ENCODE peak calls at places on chromosomes 4 and X, in eight cellular contexts. Y, T, I, F, P, C, E and M are unnamed samples.

GRCh38 chrX:152915541-152916241 is 17.8 kb downstream of the ZNF185 start:
- DNase-seq in Y (no peak), T (peak), I (no peak), F (no peak), P (no peak), C (peak), E (no peak), M (no peak)

GRCh38 chr4:147088141-147088540 is 142.5 kb upstream of the TTC29 start:
- DNase-seq in Y (no peak), T (no peak), I (no peak), F (no peak), P (no peak), C (no peak), E (no peak), M (no peak)

GRCh38 chrX:39283239-39283638 is 482.0 kb downstream of the MID1IP1 start:
- DNase-seq in Y (no peak), T (no peak), I (no peak), F (no peak), P (no peak), C (no peak), E (no peak), M (no peak)

GRCh38 chr4:111798840-111799239 is 346.4 kb upstream of the FAM241A start:
- DNase-seq in Y (no peak), T (no peak), I (no peak), F (no peak), P (no peak), C (no peak), E (no peak), M (no peak)

GRCh38 chr4:95627004-95627403 is 78.2 kb upstream of the UNC5C start:
- DNase-seq in Y (no peak), T (no peak), I (no peak), F (no peak), P (no peak), C (no peak), E (no peak), M (no peak)

GRCh38 chr4:6689506-6689960 is 4.1 kb upstream of the S100P start:
- DNase-seq in Y (no peak), T (no peak), I (no peak), F (peak), P (no peak), C (peak), E (peak), M (no peak)

GRCh38 chr4:93654276-93654675 is 174.3 kb upstream of the ATOH1 start:
- DNase-seq in Y (no peak), T (no peak), I (no peak), F (no peak), P (no peak), C (no peak), E (no peak), M (no peak)

GRCh38 chrX:22534643-22535042 is 261.9 kb downstream of the CBLL2 start:
- DNase-seq in Y (peak), T (no peak), I (no peak), F (no peak), P (peak), C (no peak), E (no peak), M (peak)

GRCh38 chr4:154328030-154328429 is 163.6 kb downstream of the DCHS2 start:
- DNase-seq in Y (no peak), T (no peak), I (no peak), F (no peak), P (no peak), C (no peak), E (no peak), M (no peak)

GRCh38 chr4:161183729-161184128 is 980.1 kb downstream of the FSTL5 start:
- DNase-seq in Y (no peak), T (no peak), I (no peak), F (no peak), P (no peak), C (no peak), E (no peak), M (no peak)

GRCh38 chrX:68698955-68699354 is 51.5 kb downstream of the STARD8 start:
- DNase-seq in Y (no peak), T (no peak), I (peak), F (no peak), P (no peak), C (peak), E (no peak), M (no peak)

GRCh38 chr4:139857021-139857420 is 191.4 kb downstream of the MGST2 start:
- DNase-seq in Y (no peak), T (no peak), I (no peak), F (no peak), P (no peak), C (no peak), E (no peak), M (no peak)

GRCh38 chr4:113708250-113708649 is 53.3 kb downstream of the CAMK2D start:
- DNase-seq in Y (no peak), T (no peak), I (no peak), F (no peak), P (no peak), C (no peak), E (no peak), M (no peak)

GRCh38 chr4:41146716-41147506 is 67.4 kb downstream of the APBB2 start:
- DNase-seq in Y (peak), T (no peak), I (no peak), F (no peak), P (no peak), C (peak), E (no peak), M (peak)

GRCh38 chrX:148535639-148536038 is 35.2 kb downstream of the AFF2 start:
- DNase-seq in Y (no peak), T (no peak), I (no peak), F (no peak), P (no peak), C (no peak), E (no peak), M (no peak)

GRCh38 chr4:158302076-158302866 is 92.0 kb downstream of the TMEM144 start:
- DNase-seq in Y (no peak), T (no peak), I (no peak), F (no peak), P (no peak), C (no peak), E (no peak), M (no peak)

GRCh38 chr4:67861513-67861912 is 22.3 kb downstream of the TMPRSS11D start:
- DNase-seq in Y (no peak), T (no peak), I (no peak), F (no peak), P (no peak), C (no peak), E (no peak), M (no peak)

GRCh38 chrX:124501566-124501965 is 155.2 kb downstream of the SH2D1A start:
- DNase-seq in Y (no peak), T (no peak), I (no peak), F (no peak), P (no peak), C (no peak), E (no peak), M (no peak)

GRCh38 chr4:119011607-119011988 is 122.9 kb downstream of the SYNPO2 start:
- DNase-seq in Y (no peak), T (no peak), I (no peak), F (no peak), P (no peak), C (no peak), E (no peak), M (no peak)

GRCh38 chr4:56215901-56216300 is 171.4 kb downstream of the AASDH start:
- DNase-seq in Y (no peak), T (no peak), I (no peak), F (no peak), P (no peak), C (no peak), E (peak), M (no peak)

GRCh38 chr4:22653752-22654151 is 39.0 kb upstream of the GBA3 start:
- DNase-seq in Y (no peak), T (no peak), I (no peak), F (no peak), P (no peak), C (no peak), E (no peak), M (no peak)

GRCh38 chr4:7812191-7812860 is 127.3 kb downstream of the AFAP1 start:
- DNase-seq in Y (no peak), T (no peak), I (no peak), F (no peak), P (no peak), C (no peak), E (no peak), M (no peak)
- H3K4me3 ChIP-seq in Y (no peak), T (no peak), I (no peak), F (no peak), P (no peak), C (no peak), E (no peak), M (no peak)

GRCh38 chr4:128068927-128069326 is 7.8 kb downstream of the LARP1B start:
- DNase-seq in Y (no peak), T (peak), I (no peak), F (no peak), P (no peak), C (peak), E (no peak), M (no peak)
- TF ChIP-seq CTCF in Y (no peak), T (peak), I (no peak), F (no peak), P (peak), C (peak), E (no peak), M (no peak)

DNA sequence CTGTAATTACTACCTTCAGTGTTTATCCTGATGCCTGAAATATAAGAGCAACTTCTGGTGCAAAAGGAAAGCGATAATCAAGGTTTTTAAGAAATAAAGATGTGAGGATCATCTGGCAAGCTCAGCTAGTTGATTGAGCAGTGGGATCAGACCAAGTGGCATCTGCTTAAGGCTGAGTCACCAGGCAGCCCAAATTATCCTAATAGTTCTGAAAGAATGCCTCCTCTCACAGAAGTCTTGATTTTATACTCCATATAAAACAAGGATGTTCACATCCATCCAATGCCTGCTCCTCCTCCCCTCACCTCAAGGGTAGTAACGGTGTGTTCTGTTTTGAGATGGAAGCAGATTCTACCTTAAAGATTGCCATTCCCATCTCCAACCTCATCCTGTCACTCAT is 134.5 kb upstream of the RASGEF1B start:
- DNase-seq in Y (no peak), T (no peak), I (no peak), F (no peak), P (no peak), C (no peak), E (no peak), M (no peak)
- H3K27ac ChIP-seq in Y (no peak), T (no peak), I (no peak), F (no peak), P (no peak), C (no peak), E (no peak), M (no peak)

GRCh38 chr4:123535037-123535748 is 138.6 kb downstream of the SPRY1 start:
- DNase-seq in Y (no peak), T (no peak), I (no peak), F (no peak), P (no peak), C (no peak), E (no peak), M (no peak)

GRCh38 chr4:123526511-123526910 is 129.9 kb downstream of the SPRY1 start:
- DNase-seq in Y (no peak), T (no peak), I (no peak), F (no peak), P (no peak), C (no peak), E (no peak), M (no peak)

GRCh38 chr4:123528501-123529277 is 132.1 kb downstream of the SPRY1 start:
- DNase-seq in Y (no peak), T (no peak), I (no peak), F (no peak), P (no peak), C (no peak), E (no peak), M (no peak)

GRCh38 chr4:123529278-123529568 is 132.6 kb downstream of the SPRY1 start:
- DNase-seq in Y (no peak), T (no peak), I (no peak), F (no peak), P (no peak), C (no peak), E (no peak), M (no peak)

GRCh38 chr4:123530357-123530756 is 133.8 kb downstream of the SPRY1 start:
- DNase-seq in Y (no peak), T (no peak), I (no peak), F (no peak), P (no peak), C (no peak), E (no peak), M (no peak)
- H3K4me3 ChIP-seq in Y (no peak), T (no peak), I (no peak), F (no peak), P (no peak), C (no peak), E (no peak), M (no peak)

GRCh38 chr4:84481077-84481878 is 17.8 kb downstream of the NKX6-1 start:
- DNase-seq in Y (no peak), T (no peak), I (no peak), F (no peak), P (no peak), C (peak), E (no peak), M (no peak)

GRCh38 chr4:84477738-84478137 is 21.4 kb downstream of the NKX6-1 start:
- DNase-seq in Y (no peak), T (no peak), I (no peak), F (no peak), P (no peak), C (no peak), E (no peak), M (no peak)

GRCh38 chr4:84480082-84480481 is 19.0 kb downstream of the NKX6-1 start:
- DNase-seq in Y (no peak), T (no peak), I (no peak), F (no peak), P (no peak), C (peak), E (no peak), M (no peak)

GRCh38 chr4:84481879-84482245 is 17.2 kb downstream of the NKX6-1 start:
- DNase-seq in Y (no peak), T (no peak), I (no peak), F (no peak), P (no peak), C (peak), E (no peak), M (no peak)

DNA sequence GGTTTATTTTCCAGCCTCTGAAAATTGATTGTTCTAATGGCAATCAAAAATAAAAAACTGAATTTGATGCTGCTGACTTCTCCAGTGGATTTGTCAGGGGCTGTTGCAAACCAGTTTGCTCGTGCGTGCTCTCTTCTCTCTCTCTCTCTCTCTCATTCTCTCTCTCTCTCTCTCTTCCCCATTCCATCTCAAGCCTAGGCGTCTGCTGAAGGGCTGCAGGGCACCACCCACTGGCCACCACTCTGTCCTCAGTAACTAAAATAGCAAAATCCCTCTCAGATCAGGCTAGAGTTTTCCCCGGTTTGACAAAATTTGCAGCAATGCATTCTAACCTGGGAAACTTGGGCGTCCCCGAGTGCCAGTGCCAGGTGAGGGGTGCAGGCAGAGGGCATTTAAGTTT is 19.4 kb downstream of the NKX6-1 start:
- DNase-seq in Y (no peak), T (no peak), I (no peak), F (no peak), P (no peak), C (no peak), E (no peak), M (no peak)
- TF ChIP-seq CTCF in Y (no peak), T (no peak), I (no peak), F (no peak), P (no peak), C (peak), E (no peak), M (no peak)

GRCh38 chr4:120812216-120812615 is 110.3 kb downstream of the PRDM5 start:
- DNase-seq in Y (no peak), T (no peak), I (no peak), F (no peak), P (no peak), C (no peak), E (no peak), M (no peak)

GRCh38 chr4:120821986-120822385 is 100.5 kb downstream of the PRDM5 start:
- DNase-seq in Y (no peak), T (no peak), I (no peak), F (no peak), P (no peak), C (no peak), E (no peak), M (no peak)

GRCh38 chr4:120819816-120820437 is 102.6 kb downstream of the PRDM5 start:
- DNase-seq in Y (no peak), T (no peak), I (no peak), F (no peak), P (no peak), C (no peak), E (no peak), M (no peak)

GRCh38 chr4:120815361-120815760 is 107.2 kb downstream of the PRDM5 start:
- DNase-seq in Y (no peak), T (no peak), I (no peak), F (no peak), P (no peak), C (no peak), E (no peak), M (no peak)

GRCh38 chr4:120816385-120816784 is 106.1 kb downstream of the PRDM5 start:
- DNase-seq in Y (no peak), T (no peak), I (no peak), F (no peak), P (no peak), C (no peak), E (no peak), M (no peak)
- H3K27ac ChIP-seq in Y (no peak), T (no peak), I (no peak), F (peak), P (no peak), C (no peak), E (no peak), M (no peak)

DNA sequence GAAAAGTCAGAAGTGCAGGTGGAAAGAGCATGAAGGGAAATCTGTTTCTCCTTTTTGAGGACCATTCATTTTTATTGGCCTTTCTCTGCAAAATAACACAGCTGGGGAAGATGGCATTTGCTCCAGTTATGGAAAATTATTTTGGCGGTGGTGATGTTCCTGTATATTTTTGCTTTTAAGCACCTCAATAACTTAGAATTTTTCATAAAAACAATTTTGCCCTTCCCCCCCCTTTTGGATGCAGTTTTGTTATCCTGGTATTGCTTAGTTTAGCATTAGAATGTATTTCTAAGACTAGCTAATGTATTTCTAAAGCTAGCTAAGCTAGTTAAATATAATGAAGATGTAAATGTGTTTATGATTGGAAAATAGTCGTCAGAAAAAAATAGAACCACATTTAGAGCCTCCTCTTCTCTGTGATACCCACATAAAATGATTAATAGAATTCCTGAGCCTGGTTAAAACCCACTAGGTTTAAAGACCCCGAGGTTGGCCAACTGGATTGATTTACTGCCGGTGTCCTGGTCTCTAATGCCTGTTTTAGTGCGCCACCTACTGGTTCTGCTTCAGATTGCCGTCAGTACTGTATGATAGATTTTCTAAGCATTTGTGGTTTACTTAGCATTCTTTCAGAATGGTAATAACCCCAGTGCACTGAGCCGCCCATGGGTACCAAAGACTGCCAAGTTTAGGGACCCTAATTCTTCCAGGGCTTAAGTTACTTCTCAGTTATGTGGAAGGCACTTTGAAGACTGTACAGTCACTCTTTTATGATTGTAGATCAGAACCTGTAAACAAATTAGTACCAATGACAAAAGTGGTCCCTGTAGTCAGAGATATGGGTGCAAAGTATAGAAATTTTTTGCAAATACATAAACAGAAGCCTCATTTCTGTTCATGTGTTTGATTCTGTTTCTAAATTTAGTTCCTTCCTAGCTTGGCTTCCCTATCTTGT is 11.4 kb downstream of the KLF3 start:
- DNase-seq in Y (peak), T (peak), I (no peak), F (peak), P (peak), C (peak), E (no peak), M (peak)
- H3K4me3 ChIP-seq in Y (no peak), T (no peak), I (peak), F (no peak), P (peak), C (no peak), E (peak), M (peak)

GRCh38 chr4:53656421-53656981 is 65.2 kb upstream of the LNX1 start:
- DNase-seq in Y (peak), T (no peak), I (no peak), F (no peak), P (no peak), C (no peak), E (no peak), M (no peak)
- TF ChIP-seq CTCF in Y (peak), T (peak), I (no peak), F (peak), P (peak), C (peak), E (no peak), M (peak)

DNA sequence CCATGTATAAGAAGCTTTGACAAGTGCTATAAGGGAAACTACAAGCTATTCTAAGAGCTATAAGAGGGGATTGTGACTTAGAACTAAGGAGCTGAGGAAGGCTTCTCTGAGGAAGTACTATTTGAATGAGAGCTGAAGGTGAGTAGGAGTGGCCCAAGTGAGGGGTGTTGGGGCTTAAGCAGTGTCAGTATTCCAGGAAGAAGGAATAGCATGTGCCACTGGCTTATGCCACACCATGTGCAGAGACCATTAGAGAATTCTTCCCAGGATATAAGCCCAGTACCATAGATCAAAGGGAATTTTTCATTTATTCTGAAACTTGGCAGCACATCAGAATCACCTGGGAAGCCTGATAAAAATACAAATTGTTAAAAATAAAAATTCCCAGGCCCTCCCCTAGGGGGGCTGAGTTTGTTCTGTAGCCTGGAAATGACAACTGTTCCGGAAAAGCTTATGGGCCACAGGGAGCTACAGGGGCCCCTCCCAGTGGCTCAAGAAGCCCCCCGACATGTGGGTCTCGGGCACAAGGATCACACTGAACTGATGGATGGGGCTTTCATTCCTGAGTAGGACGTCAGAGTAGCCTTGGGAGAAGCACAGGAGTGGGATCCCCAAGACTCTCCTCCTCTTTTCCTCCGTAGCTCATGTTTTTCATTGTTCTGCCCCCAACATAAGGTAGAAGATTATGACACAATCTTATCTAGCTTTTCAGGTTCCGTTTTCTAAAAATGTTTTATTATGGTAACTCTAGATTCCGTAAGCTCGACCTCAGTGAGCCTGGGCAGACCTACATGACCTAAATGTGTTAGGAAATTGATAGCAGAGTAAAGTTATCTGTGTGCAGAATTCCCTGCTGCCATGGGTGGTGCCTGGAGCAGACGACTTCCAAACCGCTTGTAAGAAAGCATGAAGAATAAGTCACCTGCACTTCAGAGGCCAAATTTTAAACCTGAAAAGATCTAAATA is 119.3 kb downstream of the AFF1 start:
- DNase-seq in Y (no peak), T (peak), I (no peak), F (no peak), P (no peak), C (no peak), E (no peak), M (no peak)
- H3K27ac ChIP-seq in Y (peak), T (peak), I (no peak), F (peak), P (peak), C (no peak), E (no peak), M (peak)